ENCODE peak calls at places on chromosomes 7 and 10, in four cellular contexts. L is GM12865; H is activated CD4-positive, alpha-beta T cell treated with anti-CD3 and anti-CD28 coated beads for 36 hours; O is NT2/D1. U is an unnamed sample.

GRCh38 chr7:82109288-82109687 is 334.3 kb downstream of the CACNA2D1 start:
- DNase-seq in L (no peak), H (no peak), O (no peak), U (no peak)

GRCh38 chr7:50771120-50772002 is 11.3 kb downstream of the GRB10 start:
- DNase-seq in H (no peak), L (no peak), O (no peak), U (no peak)

GRCh38 chr7:83532229-83532628 is 116.7 kb downstream of the SEMA3E start:
- DNase-seq in L (no peak), H (no peak), O (no peak), U (no peak)

GRCh38 chr7:55055479-55055878 is 36.7 kb downstream of the EGFR start:
- DNase-seq in O (no peak), H (no peak), L (no peak), U (no peak)

GRCh38 chr7:45663167-45663921 is 89.2 kb downstream of the ADCY1 start:
- DNase-seq in H (peak; percentile 60), O (no peak), L (no peak), U (no peak)

GRCh38 chr10:79316671-79317431 is 30.4 kb upstream of the PPIF start:
- DNase-seq in L (peak; percentile 79), H (peak; percentile 51), O (no peak), U (no peak)

GRCh38 chr10:12019343-12019971 is 23.2 kb downstream of the UPF2 start:
- DNase-seq in O (no peak), L (no peak), H (no peak), U (no peak)

GRCh38 chr10:8962249-8962648 is 907.8 kb downstream of the GATA3 start:
- DNase-seq in O (no peak), H (no peak), L (no peak), U (no peak)

GRCh38 chr10:3054183-3054815 is 13.0 kb upstream of the PFKP start:
- DNase-seq in H (no peak), L (no peak), O (no peak), U (no peak)

GRCh38 chr7:106061301-106061979 is 50.7 kb downstream of the SYPL1 start:
- DNase-seq in H (no peak), O (no peak), L (peak; percentile 83), U (no peak)

GRCh38 chr10:76624470-76624869 is 1013.1 kb downstream of the KCNMA1 start:
- DNase-seq in H (no peak), L (peak; percentile 44), O (no peak), U (no peak)

GRCh38 chr10:69757553-69758309 is 44.0 kb upstream of the COL13A1 start:
- DNase-seq in H (peak; percentile 14), O (no peak), L (no peak), U (no peak)

GRCh38 chr7:124856299-124856888 is 73.2 kb downstream of the POT1 start:
- DNase-seq in O (peak; percentile 38), H (no peak), L (peak; percentile 35), U (no peak)

GRCh38 chr10:52783726-52784125 is 11.1 kb upstream of the MBL2 start:
- DNase-seq in L (no peak), H (no peak), O (no peak), U (no peak)

GRCh38 chr10:96910488-96911395 is 78.6 kb downstream of the LCOR start:
- DNase-seq in L (peak; percentile 64), O (peak; percentile 27), H (no peak), U (no peak)

GRCh38 chr7:23105644-23106490 is at the start of gene KLHL7:
- DNase-seq in O (peak; percentile 97), L (peak; percentile 95), H (peak; percentile 98), U (peak; percentile 70)

GRCh38 chr10:49408437-49409306 is 12.8 kb upstream of the DRGX start:
- DNase-seq in L (peak; percentile 39), O (no peak), H (no peak), U (no peak)

GRCh38 chr7:43904533-43905208 is 1.7 kb downstream of the URGCP start:
- DNase-seq in O (no peak), L (no peak), H (no peak), U (no peak)

GRCh38 chr7:76326646-76327233 is 24.3 kb downstream of the HSPB1 start:
- DNase-seq in L (no peak), O (no peak), H (no peak), U (no peak)

GRCh38 chr10:86603256-86603655 is 51.1 kb upstream of the OPN4 start:
- DNase-seq in O (no peak), H (no peak), L (no peak), U (no peak)

GRCh38 chr7:124101173-124101768 is 68.4 kb upstream of the TMEM229A start:
- DNase-seq in O (peak; percentile 11), H (peak; percentile 25), L (peak; percentile 29), U (no peak)

GRCh38 chr7:23490357-23491131 is 20.3 kb upstream of the IGF2BP3 start:
- DNase-seq in L (peak; percentile 68), O (no peak), H (peak; percentile 67), U (no peak)

GRCh38 chr10:103936022-103936421 is 18.0 kb upstream of the STN1 start:
- DNase-seq in O (no peak), H (no peak), L (no peak), U (no peak)

GRCh38 chr10:132117636-132118190 is 52.0 kb downstream of the JAKMIP3 start:
- DNase-seq in H (no peak), L (no peak), O (no peak), U (no peak)

GRCh38 chr10:29658984-29659769 is 24.4 kb upstream of the SVIL start:
- DNase-seq in H (peak; percentile 76), L (peak; percentile 88), O (peak; percentile 38), U (peak; percentile 100)

GRCh38 chr10:112002191-112002590 is 181.4 kb downstream of the GPAM start:
- DNase-seq in O (no peak), L (no peak), H (no peak), U (peak; percentile 1)

GRCh38 chr7:5083291-5083690 is 37.6 kb downstream of the RBAK start:
- DNase-seq in H (no peak), O (no peak), L (no peak), U (no peak)

GRCh38 chr10:80526218-80526617 is 11.5 kb upstream of the SH2D4B start:
- DNase-seq in L (no peak), O (no peak), H (no peak), U (no peak)

GRCh38 chr7:149725426-149725821 is 48.0 kb downstream of the ZNF467 start:
- DNase-seq in L (no peak), O (no peak), H (no peak), U (no peak)

GRCh38 chr10:62817763-62818425 is 1.7 kb upstream of the EGR2 start:
- DNase-seq in O (peak; percentile 64), L (peak; percentile 88), H (peak; percentile 87), U (no peak)

GRCh38 chr10:110214380-110214826 is 7.0 kb downstream of the MXI1 start:
- DNase-seq in L (peak; percentile 75), O (no peak), H (peak; percentile 19), U (no peak)

GRCh38 chr7:101547022-101547915 is 81.8 kb downstream of the MYL10 start:
- DNase-seq in L (no peak), O (no peak), H (no peak), U (no peak)

GRCh38 chr10:71666607-71667373 is 52.8 kb downstream of the C10orf105 start:
- DNase-seq in L (peak; percentile 40), H (peak; percentile 12), O (no peak), U (peak; percentile 7)

GRCh38 chr7:13872751-13873150 is 116.7 kb downstream of the ETV1 start:
- DNase-seq in H (no peak), O (no peak), L (no peak), U (no peak)

GRCh38 chr7:140640727-140641531 is at the start of gene DENND2A:
- DNase-seq in L (no peak), H (peak; percentile 30), O (no peak), U (no peak)

U was measured in kidney epithelial cell.